ENCODE peak calls at places on chromosomes 5 and 9, in four cellular contexts. One of them, this sample, is unnamed.

GRCh38 chr9:136409557-136410455 is 608 bp downstream of the ENTR1 start:
- DNase-seq in H1: no peak
- DNase-seq in K562: peak; percentile 32
- DNase-seq in HepG2: peak; percentile 30
- DNase-seq in this sample: no peak

GRCh38 chr9:109117856-109118801 is 1.6 kb downstream of the TMEM245 start:
- DNase-seq in H1: no peak
- DNase-seq in K562: peak; percentile 90
- DNase-seq in HepG2: peak; percentile 65
- DNase-seq in this sample: no peak

GRCh38 chr5:145872486-145872885 is 328 bp downstream of the GRXCR2 start:
- DNase-seq in H1: no peak
- DNase-seq in K562: no peak
- DNase-seq in HepG2: no peak
- DNase-seq in this sample: no peak

GRCh38 chr9:33809506-33809905 is 7.5 kb upstream of the UBE2R2 start:
- DNase-seq in H1: no peak
- DNase-seq in K562: no peak
- DNase-seq in HepG2: no peak
- DNase-seq in this sample: no peak

GRCh38 chr5:142293486-142293885 is 31.3 kb downstream of the SPRY4 start:
- DNase-seq in H1: no peak
- DNase-seq in K562: peak; percentile 28
- DNase-seq in HepG2: peak; percentile 30
- DNase-seq in this sample: no peak

GRCh38 chr9:27632254-27632653 is 59.0 kb upstream of the C9orf72 start:
- DNase-seq in H1: no peak
- DNase-seq in K562: no peak
- DNase-seq in HepG2: no peak
- DNase-seq in this sample: no peak

GRCh38 chr5:89232139-89232603 is 349.2 kb upstream of the MEF2C start:
- DNase-seq in H1: no peak
- DNase-seq in K562: no peak
- DNase-seq in HepG2: no peak
- DNase-seq in this sample: peak; percentile 96

GRCh38 chr5:525164-525761 is 1.0 kb upstream of the SLC9A3 start:
- DNase-seq in H1: no peak
- DNase-seq in K562: no peak
- DNase-seq in HepG2: no peak
- DNase-seq in this sample: no peak

GRCh38 chr5:107809201-107810034 is 138.7 kb upstream of the EFNA5 start:
- DNase-seq in H1: peak; percentile 46
- DNase-seq in K562: no peak
- DNase-seq in HepG2: no peak
- DNase-seq in this sample: no peak

GRCh38 chr5:151108566-151108965 is 27.7 kb upstream of the TNIP1 start:
- DNase-seq in H1: no peak
- DNase-seq in K562: no peak
- DNase-seq in HepG2: no peak
- DNase-seq in this sample: no peak

GRCh38 chr5:1201327-1202025 is at the start of gene SLC6A19:
- DNase-seq in H1: no peak
- DNase-seq in K562: peak; percentile 49
- DNase-seq in HepG2: no peak
- DNase-seq in this sample: no peak

GRCh38 chr9:78406146-78406545 is 109.2 kb downstream of the PSAT1 start:
- DNase-seq in H1: no peak
- DNase-seq in K562: no peak
- DNase-seq in HepG2: no peak
- DNase-seq in this sample: no peak

GRCh38 chr5:160550075-160550474 is 128.4 kb downstream of the PTTG1 start:
- DNase-seq in H1: no peak
- DNase-seq in K562: no peak
- DNase-seq in HepG2: no peak
- DNase-seq in this sample: no peak

GRCh38 chr9:110443146-110443877 is 105.6 kb upstream of the TXNDC8 start:
- DNase-seq in H1: no peak
- DNase-seq in K562: no peak
- DNase-seq in HepG2: peak; percentile 1
- DNase-seq in this sample: no peak

GRCh38 chr5:73625314-73625904 is 587 bp upstream of the ARHGEF28 start:
- DNase-seq in H1: peak; percentile 15
- DNase-seq in K562: no peak
- DNase-seq in HepG2: no peak
- DNase-seq in this sample: no peak

GRCh38 chr5:154945695-154946301 is 4.9 kb downstream of the MRPL22 start:
- DNase-seq in H1: no peak
- DNase-seq in K562: no peak
- DNase-seq in HepG2: no peak
- DNase-seq in this sample: no peak

GRCh38 chr9:72187296-72187695 is 38.1 kb downstream of the GDA start:
- DNase-seq in H1: no peak
- DNase-seq in K562: no peak
- DNase-seq in HepG2: no peak
- DNase-seq in this sample: no peak

GRCh38 chr9:134374301-134375010 is 48.2 kb downstream of the RXRA start:
- DNase-seq in H1: no peak
- DNase-seq in K562: no peak
- DNase-seq in HepG2: no peak
- DNase-seq in this sample: no peak

GRCh38 chr9:123150708-123151503 is 117.4 kb downstream of the GPR21 start:
- DNase-seq in H1: no peak
- DNase-seq in K562: no peak
- DNase-seq in HepG2: no peak
- DNase-seq in this sample: no peak

GRCh38 chr5:98433673-98434072 is 339.8 kb upstream of the RGMB start:
- DNase-seq in H1: no peak
- DNase-seq in K562: no peak
- DNase-seq in HepG2: no peak
- DNase-seq in this sample: no peak

GRCh38 chr5:54443264-54443663 is 12.2 kb upstream of the HSPB3 start:
- DNase-seq in H1: no peak
- DNase-seq in K562: peak; percentile 40
- DNase-seq in HepG2: peak; percentile 15
- DNase-seq in this sample: no peak

GRCh38 chr5:89265511-89266169 is 382.7 kb upstream of the MEF2C start:
- DNase-seq in H1: no peak
- DNase-seq in K562: no peak
- DNase-seq in HepG2: no peak
- DNase-seq in this sample: no peak

GRCh38 chr5:27598576-27598975 is 560.2 kb upstream of the CDH9 start:
- DNase-seq in H1: no peak
- DNase-seq in K562: no peak
- DNase-seq in HepG2: no peak
- DNase-seq in this sample: no peak

GRCh38 chr9:16243798-16244197 is 626.7 kb downstream of the BNC2 start:
- DNase-seq in H1: no peak
- DNase-seq in K562: no peak
- DNase-seq in HepG2: no peak
- DNase-seq in this sample: no peak

GRCh38 chr9:102405218-102405867 is 589.8 kb upstream of the CYLC2 start:
- DNase-seq in H1: no peak
- DNase-seq in K562: no peak
- DNase-seq in HepG2: no peak
- DNase-seq in this sample: no peak
- TF ChIP-seq HDAC6 in H1: no peak
- TF ChIP-seq HDAC6 in K562: no peak
- TF ChIP-seq HDAC6 in HepG2: no peak
- TF ChIP-seq HDAC6 in this sample: no peak

GRCh38 chr5:169746147-169746694 is 109.1 kb downstream of the DOCK2 start:
- DNase-seq in H1: no peak
- DNase-seq in K562: peak; percentile 92
- DNase-seq in HepG2: no peak
- DNase-seq in this sample: peak; percentile 34

GRCh38 chr5:169744336-169744735 is 107.3 kb downstream of the DOCK2 start:
- DNase-seq in H1: no peak
- DNase-seq in K562: no peak
- DNase-seq in HepG2: no peak
- DNase-seq in this sample: no peak

GRCh38 chr5:169740435-169740834 is 103.4 kb downstream of the DOCK2 start:
- DNase-seq in H1: no peak
- DNase-seq in K562: no peak
- DNase-seq in HepG2: no peak
- DNase-seq in this sample: no peak

GRCh38 chr5:169745441-169746146 is 108.5 kb downstream of the DOCK2 start:
- DNase-seq in H1: no peak
- DNase-seq in K562: peak; percentile 50
- DNase-seq in HepG2: no peak
- DNase-seq in this sample: no peak

GRCh38 chr5:169742773-169743296 is 105.8 kb downstream of the DOCK2 start:
- DNase-seq in H1: no peak
- DNase-seq in K562: no peak
- DNase-seq in HepG2: no peak
- DNase-seq in this sample: no peak
- TF ChIP-seq HDAC6 in H1: no peak
- TF ChIP-seq HDAC6 in K562: no peak
- TF ChIP-seq HDAC6 in HepG2: no peak
- TF ChIP-seq HDAC6 in this sample: no peak

DNA sequence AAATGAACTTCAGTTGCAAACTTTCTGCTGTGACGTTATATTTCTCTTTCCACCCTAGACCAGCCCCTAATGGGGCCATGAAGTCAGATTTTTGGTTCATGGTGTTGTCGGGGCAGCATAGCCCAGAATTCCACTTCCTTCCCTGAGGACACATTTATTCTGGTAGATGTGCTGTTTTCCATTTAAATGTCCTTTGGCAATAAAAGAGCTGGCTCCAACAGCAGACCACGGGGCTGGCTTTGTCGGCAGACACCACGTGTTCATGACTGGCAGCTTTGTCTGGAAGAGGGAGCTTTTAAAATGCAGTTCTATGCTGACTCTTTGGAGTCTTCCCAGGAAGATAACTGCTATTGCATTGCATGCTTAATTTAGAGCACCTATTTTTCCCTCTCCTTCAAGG is 17.6 kb upstream of the LCP2 start:
- DNase-seq in H1: no peak
- DNase-seq in K562: peak; percentile 32
- DNase-seq in HepG2: no peak
- DNase-seq in this sample: no peak
- TF ChIP-seq HDAC6 in H1: no peak
- TF ChIP-seq HDAC6 in K562: no peak
- TF ChIP-seq HDAC6 in HepG2: no peak
- TF ChIP-seq HDAC6 in this sample: no peak

GRCh38 chr9:69932901-69933300 is 110.7 kb upstream of the MAMDC2 start:
- DNase-seq in H1: no peak
- DNase-seq in K562: peak; percentile 23
- DNase-seq in HepG2: peak; percentile 36
- DNase-seq in this sample: no peak
- TF ChIP-seq HDAC6 in H1: no peak
- TF ChIP-seq HDAC6 in K562: no peak
- TF ChIP-seq HDAC6 in HepG2: no peak
- TF ChIP-seq HDAC6 in this sample: no peak

This sample was measured in GM12878.